ENCODE peak calls at places on chromosomes 6 and 20, in four cellular contexts. One of them, this sample, is unnamed.

GRCh38 chr6:132287101-132287500 is 114.2 kb downstream of the MOXD1 start:
- DNase-seq in OCI-LY7: no peak
- DNase-seq in mammary epithelial cell: no peak
- DNase-seq in GM13977: no peak
- DNase-seq in this sample: no peak

GRCh38 chr6:3895805-3896204 is 46.6 kb downstream of the FAM50B start:
- DNase-seq in OCI-LY7: no peak
- DNase-seq in GM13977: no peak
- DNase-seq in mammary epithelial cell: no peak
- DNase-seq in this sample: no peak

GRCh38 chr6:167569041-167569805 is 244.3 kb downstream of the TTLL2 start:
- DNase-seq in GM13977: no peak
- DNase-seq in OCI-LY7: no peak
- DNase-seq in mammary epithelial cell: no peak
- DNase-seq in this sample: no peak

GRCh38 chr20:58660855-58661254 is 9.8 kb downstream of the STX16 start:
- DNase-seq in GM13977: no peak
- DNase-seq in mammary epithelial cell: no peak
- DNase-seq in OCI-LY7: no peak
- DNase-seq in this sample: no peak

GRCh38 chr20:1830240-1830639 is 65.0 kb upstream of the SIRPA start:
- DNase-seq in mammary epithelial cell: peak
- DNase-seq in OCI-LY7: no peak
- DNase-seq in GM13977: no peak
- DNase-seq in this sample: no peak

GRCh38 chr20:38997622-38998021 is 35.5 kb downstream of the DHX35 start:
- DNase-seq in OCI-LY7: peak
- DNase-seq in GM13977: peak
- DNase-seq in mammary epithelial cell: no peak
- DNase-seq in this sample: peak

GRCh38 chr6:138531387-138531786 is 32.1 kb upstream of the NHSL1 start:
- DNase-seq in GM13977: no peak
- DNase-seq in mammary epithelial cell: no peak
- DNase-seq in OCI-LY7: no peak
- DNase-seq in this sample: no peak

GRCh38 chr6:25642667-25643328 is 9.2 kb upstream of the SCGN start:
- DNase-seq in GM13977: no peak
- DNase-seq in OCI-LY7: no peak
- DNase-seq in mammary epithelial cell: no peak
- DNase-seq in this sample: no peak

GRCh38 chr6:82331031-82331773 is 32.4 kb upstream of the TPBG start:
- DNase-seq in OCI-LY7: no peak
- DNase-seq in GM13977: no peak
- DNase-seq in mammary epithelial cell: peak
- DNase-seq in this sample: no peak

GRCh38 chr20:25061821-25062530 is 4.0 kb upstream of the ACSS1 start:
- DNase-seq in mammary epithelial cell: no peak
- DNase-seq in OCI-LY7: no peak
- DNase-seq in GM13977: no peak
- DNase-seq in this sample: no peak

GRCh38 chr20:24350923-24351368 is 118.5 kb upstream of the SYNDIG1 start:
- DNase-seq in GM13977: no peak
- DNase-seq in mammary epithelial cell: peak
- DNase-seq in OCI-LY7: no peak
- DNase-seq in this sample: no peak

GRCh38 chr6:152642578-152643375 is 5.6 kb upstream of the SYNE1 start:
- DNase-seq in GM13977: no peak
- DNase-seq in OCI-LY7: peak
- DNase-seq in mammary epithelial cell: peak
- DNase-seq in this sample: peak

GRCh38 chr20:60482609-60483008 is 524.4 kb downstream of the CDH26 start:
- DNase-seq in GM13977: no peak
- DNase-seq in OCI-LY7: no peak
- DNase-seq in mammary epithelial cell: no peak
- DNase-seq in this sample: no peak

GRCh38 chr20:25177890-25178321 is 17.6 kb upstream of the ENTPD6 start:
- DNase-seq in GM13977: no peak
- DNase-seq in OCI-LY7: no peak
- DNase-seq in mammary epithelial cell: peak
- DNase-seq in this sample: no peak

GRCh38 chr20:36344517-36345132 is 38.5 kb downstream of the DLGAP4 start:
- DNase-seq in mammary epithelial cell: peak
- DNase-seq in GM13977: peak
- DNase-seq in OCI-LY7: peak
- DNase-seq in this sample: peak

GRCh38 chr6:18263561-18264337 is 581 bp downstream of the DEK start:
- DNase-seq in GM13977: peak
- DNase-seq in OCI-LY7: peak
- DNase-seq in mammary epithelial cell: peak
- DNase-seq in this sample: no peak

GRCh38 chr20:43799150-43799711 is 72.4 kb upstream of the GTSF1L start:
- DNase-seq in GM13977: no peak
- DNase-seq in mammary epithelial cell: no peak
- DNase-seq in OCI-LY7: no peak
- DNase-seq in this sample: no peak

GRCh38 chr6:160765412-160765811 is 63.4 kb downstream of the PLG start:
- DNase-seq in OCI-LY7: no peak
- DNase-seq in GM13977: no peak
- DNase-seq in mammary epithelial cell: no peak
- DNase-seq in this sample: no peak

GRCh38 chr6:69880570-69880969 is 14.2 kb downstream of the COL19A1 start:
- DNase-seq in GM13977: no peak
- DNase-seq in OCI-LY7: peak
- DNase-seq in mammary epithelial cell: no peak
- DNase-seq in this sample: no peak

GRCh38 chr20:45489083-45489531 is 19.6 kb downstream of the WFDC2 start:
- DNase-seq in GM13977: no peak
- DNase-seq in mammary epithelial cell: peak
- DNase-seq in OCI-LY7: no peak
- DNase-seq in this sample: no peak

GRCh38 chr6:167056370-167056769 is 57.2 kb downstream of the CEP43 start:
- DNase-seq in OCI-LY7: peak
- DNase-seq in GM13977: peak
- DNase-seq in mammary epithelial cell: peak
- DNase-seq in this sample: peak

GRCh38 chr6:142885182-142885867 is 59.7 kb downstream of the HIVEP2 start:
- DNase-seq in mammary epithelial cell: peak
- DNase-seq in GM13977: peak
- DNase-seq in OCI-LY7: peak
- DNase-seq in this sample: peak

GRCh38 chr6:20907486-20908071 is 373.3 kb downstream of the CDKAL1 start:
- DNase-seq in OCI-LY7: no peak
- DNase-seq in mammary epithelial cell: no peak
- DNase-seq in GM13977: no peak
- DNase-seq in this sample: no peak

GRCh38 chr6:158172001-158172400 is 3.9 kb downstream of the GTF2H5 start:
- DNase-seq in GM13977: no peak
- DNase-seq in mammary epithelial cell: no peak
- DNase-seq in OCI-LY7: no peak
- DNase-seq in this sample: no peak

GRCh38 chr6:134435814-134436280 is 117.9 kb upstream of the SGK1 start:
- DNase-seq in OCI-LY7: peak
- DNase-seq in GM13977: no peak
- DNase-seq in mammary epithelial cell: no peak
- DNase-seq in this sample: no peak

GRCh38 chr6:33694401-33694931 is 17.0 kb downstream of the UQCC2 start:
- DNase-seq in OCI-LY7: no peak
- DNase-seq in mammary epithelial cell: peak
- DNase-seq in GM13977: no peak
- DNase-seq in this sample: no peak

GRCh38 chr20:8971669-8972316 is 97.1 kb upstream of the PLCB4 start:
- DNase-seq in mammary epithelial cell: no peak
- DNase-seq in GM13977: no peak
- DNase-seq in OCI-LY7: no peak
- DNase-seq in this sample: no peak

GRCh38 chr6:168311410-168312124 is 8.0 kb downstream of the DACT2 start:
- DNase-seq in mammary epithelial cell: no peak
- DNase-seq in OCI-LY7: no peak
- DNase-seq in GM13977: no peak
- DNase-seq in this sample: no peak

GRCh38 chr20:53834044-53834442 is 236.4 kb downstream of the BCAS1 start:
- DNase-seq in mammary epithelial cell: no peak
- DNase-seq in OCI-LY7: peak
- DNase-seq in GM13977: no peak
- DNase-seq in this sample: no peak

GRCh38 chr20:4014031-4014474 is 1.3 kb downstream of the RNF24 start:
- DNase-seq in OCI-LY7: peak
- DNase-seq in GM13977: peak
- DNase-seq in mammary epithelial cell: peak
- DNase-seq in this sample: peak

GRCh38 chr6:1389791-1390070 is 355 bp downstream of the FOXF2 start:
- DNase-seq in OCI-LY7: no peak
- DNase-seq in GM13977: no peak
- DNase-seq in mammary epithelial cell: no peak
- DNase-seq in this sample: no peak

GRCh38 chr6:36840471-36841461 is 1.5 kb upstream of the CPNE5 start:
- DNase-seq in OCI-LY7: no peak
- DNase-seq in GM13977: no peak
- DNase-seq in mammary epithelial cell: no peak
- DNase-seq in this sample: no peak

GRCh38 chr6:152879681-152880080 is 103.2 kb downstream of the FBXO5 start:
- DNase-seq in GM13977: no peak
- DNase-seq in mammary epithelial cell: no peak
- DNase-seq in OCI-LY7: no peak
- DNase-seq in this sample: no peak

GRCh38 chr6:101878554-101879276 is 485.2 kb downstream of the GRIK2 start:
- DNase-seq in mammary epithelial cell: no peak
- DNase-seq in GM13977: no peak
- DNase-seq in OCI-LY7: no peak
- DNase-seq in this sample: no peak

GRCh38 chr6:82875573-82876185 is 190.0 kb downstream of the UBE3D start:
- DNase-seq in GM13977: no peak
- DNase-seq in mammary epithelial cell: peak
- DNase-seq in OCI-LY7: no peak
- DNase-seq in this sample: no peak

GRCh38 chr6:33772902-33773472 is 15.9 kb downstream of the LEMD2 start:
- DNase-seq in mammary epithelial cell: no peak
- DNase-seq in OCI-LY7: no peak
- DNase-seq in GM13977: no peak
- DNase-seq in this sample: no peak

GRCh38 chr6:110629153-110629552 is 152.7 kb upstream of the SLC22A16 start:
- DNase-seq in OCI-LY7: no peak
- DNase-seq in GM13977: no peak
- DNase-seq in mammary epithelial cell: no peak
- DNase-seq in this sample: no peak

GRCh38 chr6:166145751-166146150 is 21.9 kb downstream of the TBXT start:
- DNase-seq in GM13977: no peak
- DNase-seq in OCI-LY7: no peak
- DNase-seq in mammary epithelial cell: peak
- DNase-seq in this sample: no peak

GRCh38 chr6:28240517-28240916 is 11.6 kb downstream of the ZKSCAN4 start:
- DNase-seq in OCI-LY7: no peak
- DNase-seq in mammary epithelial cell: no peak
- DNase-seq in GM13977: no peak
- DNase-seq in this sample: no peak

GRCh38 chr6:28239636-28240035 is 12.4 kb downstream of the ZKSCAN4 start:
- DNase-seq in OCI-LY7: no peak
- DNase-seq in GM13977: no peak
- DNase-seq in mammary epithelial cell: no peak
- DNase-seq in this sample: no peak

GRCh38 chr6:28232785-28233184 is 7.7 kb downstream of the ZSCAN9 start:
- DNase-seq in OCI-LY7: no peak
- DNase-seq in GM13977: no peak
- DNase-seq in mammary epithelial cell: no peak
- DNase-seq in this sample: no peak

GRCh38 chr6:28235912-28236452 is 10.9 kb downstream of the ZSCAN9 start:
- DNase-seq in mammary epithelial cell: no peak
- DNase-seq in OCI-LY7: no peak
- DNase-seq in GM13977: no peak
- DNase-seq in this sample: no peak
- TF ChIP-seq CTCF in mammary epithelial cell: no peak
- TF ChIP-seq CTCF in OCI-LY7: no peak
- TF ChIP-seq CTCF in GM13977: no peak
- TF ChIP-seq CTCF in this sample: no peak

GRCh38 chr6:43878823-43879495 is 108.9 kb downstream of the VEGFA start:
- DNase-seq in mammary epithelial cell: no peak
- DNase-seq in GM13977: no peak
- DNase-seq in OCI-LY7: no peak
- DNase-seq in this sample: no peak
- TF ChIP-seq CTCF in mammary epithelial cell: no peak
- TF ChIP-seq CTCF in GM13977: no peak
- TF ChIP-seq CTCF in OCI-LY7: no peak
- TF ChIP-seq CTCF in this sample: no peak

GRCh38 chr6:16508959-16509358 is 252.3 kb downstream of the ATXN1 start:
- DNase-seq in mammary epithelial cell: no peak
- DNase-seq in GM13977: no peak
- DNase-seq in OCI-LY7: no peak
- DNase-seq in this sample: no peak
- TF ChIP-seq CTCF in mammary epithelial cell: no peak
- TF ChIP-seq CTCF in GM13977: no peak
- TF ChIP-seq CTCF in OCI-LY7: no peak
- TF ChIP-seq CTCF in this sample: no peak

DNA sequence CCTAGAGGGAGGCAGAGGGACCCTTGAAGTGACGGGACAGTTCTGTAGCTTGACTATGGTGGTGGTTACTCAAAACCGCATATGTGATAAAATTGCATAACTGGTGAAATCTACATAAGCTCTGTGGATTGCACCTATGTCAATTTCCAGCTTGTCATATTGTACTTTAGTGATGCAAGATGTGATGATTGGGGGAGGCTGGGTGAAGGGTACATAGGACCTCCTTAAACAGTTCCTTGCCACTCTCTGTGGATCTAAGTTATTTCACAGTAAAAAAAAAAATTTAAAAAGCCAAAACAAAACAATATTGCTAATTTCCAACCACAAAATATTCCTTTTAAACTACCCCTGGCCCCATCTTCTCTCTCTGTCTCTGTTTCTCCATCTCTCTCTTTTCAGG is 472.6 kb upstream of the SULF2 start:
- DNase-seq in OCI-LY7: no peak
- DNase-seq in GM13977: no peak
- DNase-seq in mammary epithelial cell: no peak
- DNase-seq in this sample: no peak
- TF ChIP-seq CTCF in OCI-LY7: no peak
- TF ChIP-seq CTCF in GM13977: no peak
- TF ChIP-seq CTCF in mammary epithelial cell: no peak
- TF ChIP-seq CTCF in this sample: no peak

This sample was measured in GM10248.